ENCODE peak calls at places on chromosomes 1 and 21, in six cellular contexts. Z is endothelial cell, L is fibroblast of lung, X is DND-41, H is esophagus squamous epithelium, N is natural killer cell. O is an unnamed sample.

GRCh38 chr1:215023151-215023832 is 59.2 kb upstream of the KCNK2 start:
- DNase-seq in Z (no peak), L (no peak), X (no peak), H (no peak), N (no peak), O (no peak)

GRCh38 chr1:110948038-110948810 is 15.5 kb downstream of the LRIF1 start:
- DNase-seq in Z (no peak), L (peak; percentile 45), X (no peak), H (no peak), N (no peak), O (peak; percentile 60)

GRCh38 chr21:30194701-30195299 is 21.1 kb downstream of the CLDN8 start:
- DNase-seq in Z (peak; percentile 61), L (no peak), X (peak; percentile 10), H (no peak), N (no peak), O (peak; percentile 59)

GRCh38 chr1:57340361-57341192 is 83.3 kb downstream of the DAB1 start:
- DNase-seq in Z (no peak), L (no peak), X (no peak), H (no peak), N (no peak), O (no peak)

GRCh38 chr1:169484107-169484506 is 1.6 kb downstream of the SLC19A2 start:
- DNase-seq in Z (no peak), L (no peak), X (no peak), H (no peak), N (no peak), O (no peak)

GRCh38 chr1:94883688-94884087 is 43.2 kb downstream of the CNN3 start:
- DNase-seq in Z (no peak), L (peak; percentile 62), X (peak; percentile 15), H (no peak), N (no peak), O (no peak)

GRCh38 chr1:93447481-93448291 is at the start of gene FNBP1L:
- DNase-seq in Z (peak; percentile 88), L (peak; percentile 75), X (peak; percentile 84), H (no peak), N (peak; percentile 32), O (peak; percentile 65)

GRCh38 chr1:52426391-52426790 is 22.0 kb downstream of the PRPF38A start:
- DNase-seq in Z (no peak), L (peak; percentile 65), X (no peak), H (no peak), N (no peak), O (no peak)

GRCh38 chr1:215192306-215192705 is 109.8 kb downstream of the KCNK2 start:
- DNase-seq in Z (no peak), L (peak; percentile 85), X (no peak), H (no peak), N (no peak), O (no peak)

GRCh38 chr1:205484985-205485967 is 19.2 kb upstream of the CDK18 start:
- DNase-seq in Z (peak; percentile 69), L (peak; percentile 46), X (peak; percentile 73), H (no peak), N (peak; percentile 59), O (peak; percentile 72)

GRCh38 chr1:213613549-213613948 is 374.2 kb upstream of the PROX1 start:
- DNase-seq in Z (no peak), L (no peak), X (no peak), H (no peak), N (no peak), O (no peak)

GRCh38 chr1:64540265-64540791 is 70.4 kb downstream of the CACHD1 start:
- DNase-seq in Z (no peak), L (peak; percentile 53), X (no peak), H (no peak), N (no peak), O (no peak)

GRCh38 chr1:105005594-105006195 is 1256.0 kb downstream of the AMY1C start:
- DNase-seq in Z (no peak), L (no peak), X (no peak), H (no peak), N (no peak), O (no peak)

GRCh38 chr21:38770660-38771059 is 35.1 kb upstream of the ETS2 start:
- DNase-seq in Z (no peak), L (no peak), X (no peak), H (no peak), N (no peak), O (no peak)

GRCh38 chr21:38768385-38769071 is 37.2 kb upstream of the ETS2 start:
- DNase-seq in Z (no peak), L (peak; percentile 96), X (peak; percentile 44), H (no peak), N (no peak), O (no peak)

GRCh38 chr21:38769253-38769780 is 36.4 kb upstream of the ETS2 start:
- DNase-seq in Z (no peak), L (peak; percentile 89), X (no peak), H (no peak), N (no peak), O (no peak)

GRCh38 chr21:38765056-38765455 is 40.7 kb upstream of the ETS2 start:
- DNase-seq in Z (no peak), L (no peak), X (no peak), H (no peak), N (no peak), O (no peak)

DNA sequence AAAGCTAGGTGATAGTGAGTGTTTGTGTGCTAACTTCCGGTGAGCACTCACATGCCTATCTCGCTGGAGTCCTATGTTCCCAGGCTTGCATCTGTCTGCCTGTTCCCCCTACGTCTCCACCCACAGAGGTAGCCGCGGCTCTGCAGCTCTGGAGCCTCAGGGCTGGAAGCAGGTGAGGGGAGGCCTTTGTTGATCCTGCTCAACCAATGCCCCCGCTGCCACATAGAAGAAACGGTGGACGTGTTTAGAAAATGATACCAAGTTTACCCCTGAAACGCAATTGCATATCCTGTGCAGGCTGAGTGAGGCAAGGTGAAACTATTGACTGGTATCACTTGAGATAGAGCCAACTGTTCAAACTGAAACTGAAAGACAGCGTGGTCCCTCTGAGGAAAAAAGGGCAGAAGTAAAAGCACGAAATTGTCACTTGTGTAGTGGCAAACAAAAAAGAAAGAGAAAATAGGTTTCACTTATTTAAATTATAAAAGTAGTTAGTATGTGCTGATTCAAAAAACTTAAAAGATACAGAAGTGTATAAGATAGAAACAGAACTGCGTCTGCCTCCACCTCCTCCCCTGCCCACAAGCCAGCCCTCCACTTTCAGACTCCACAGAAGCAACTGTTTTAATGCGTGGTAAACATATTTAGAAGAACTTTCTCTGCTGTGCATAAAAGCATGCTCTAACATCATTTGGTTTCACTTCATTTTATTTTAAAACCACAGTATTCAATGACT is 38.6 kb upstream of the ETS2 start:
- DNase-seq in Z (no peak), L (no peak), X (peak; percentile 81), H (no peak), N (peak; percentile 28), O (no peak)
- TF ChIP-seq CTCF in Z (no peak), L (no peak), X (no peak), H (no peak), N (no peak), O (no peak)

DNA sequence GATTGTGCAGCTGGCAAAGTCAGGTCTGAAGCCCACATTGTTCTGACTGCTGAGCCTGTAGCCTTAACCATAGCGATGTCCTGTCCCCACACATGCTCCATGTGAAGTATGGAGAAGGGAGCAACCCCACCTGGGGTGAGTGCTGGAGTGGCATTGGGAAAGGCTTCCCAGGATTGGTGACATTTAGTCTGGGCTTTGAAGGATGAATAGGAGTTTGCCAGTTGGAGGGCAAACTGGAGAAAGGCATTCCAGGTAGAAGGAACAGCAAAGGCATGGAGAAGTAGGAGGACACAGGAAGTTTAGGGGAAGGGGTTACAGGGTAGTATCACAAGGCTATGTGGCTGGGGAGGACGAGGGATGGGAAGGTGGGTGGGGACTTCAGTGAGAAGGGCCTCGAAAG is 7.3 kb upstream of the LDLRAP1 start:
- DNase-seq in Z (no peak), L (no peak), X (no peak), H (no peak), N (no peak), O (no peak)
- TF ChIP-seq CTCF in Z (no peak), L (no peak), X (no peak), H (no peak), N (no peak), O (no peak)

GRCh38 chr1:160672118-160672517 is 25.3 kb upstream of the SLAMF1 start:
- DNase-seq in Z (no peak), L (no peak), X (no peak), H (no peak), N (no peak), O (no peak)
- TF ChIP-seq CTCF in Z (no peak), L (no peak), X (no peak), H (no peak), N (no peak), O (no peak)

DNA sequence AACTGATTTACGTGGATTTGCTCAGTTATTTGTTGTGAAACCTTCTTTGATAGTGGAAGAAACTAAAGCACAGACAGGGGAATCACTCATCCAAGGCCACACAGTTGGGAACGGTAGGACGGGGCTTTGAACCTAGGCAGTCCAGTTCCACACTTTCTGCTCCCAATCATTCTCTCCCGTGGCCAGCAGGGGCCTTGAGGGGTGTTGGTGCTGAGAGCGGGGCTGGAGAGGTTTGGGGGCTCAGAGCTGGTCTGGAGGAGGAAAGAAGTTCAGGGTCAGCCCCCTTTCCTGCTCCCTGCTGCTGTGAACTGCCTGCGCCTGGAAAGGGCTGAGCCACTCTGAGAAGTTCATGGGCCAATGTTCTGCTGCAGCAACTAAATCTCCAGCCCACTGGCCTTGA is 31.4 kb upstream of the ACTL8 start:
- DNase-seq in Z (no peak), L (no peak), X (no peak), H (no peak), N (no peak), O (no peak)
- TF ChIP-seq CTCF in Z (no peak), L (no peak), X (no peak), H (no peak), N (no peak), O (peak; percentile 1)

GRCh38 chr1:201705389-201705788 is 123.6 kb upstream of the IPO9 start:
- DNase-seq in Z (no peak), L (no peak), X (no peak), H (no peak), N (no peak), O (no peak)

GRCh38 chr1:201702936-201703335 is 126.0 kb upstream of the IPO9 start:
- DNase-seq in Z (no peak), L (peak; percentile 50), X (no peak), H (no peak), N (no peak), O (no peak)

GRCh38 chr1:201703646-201704438 is 125.1 kb upstream of the IPO9 start:
- DNase-seq in Z (peak; percentile 89), L (peak; percentile 76), X (peak; percentile 61), H (no peak), N (peak; percentile 37), O (peak; percentile 73)

GRCh38 chr1:201706109-201706508 is 122.8 kb upstream of the IPO9 start:
- DNase-seq in Z (no peak), L (peak; percentile 83), X (no peak), H (no peak), N (no peak), O (no peak)

GRCh38 chr1:201704439-201704792 is 124.5 kb upstream of the IPO9 start:
- DNase-seq in Z (no peak), L (no peak), X (no peak), H (no peak), N (no peak), O (no peak)
- TF ChIP-seq CTCF in Z (peak; percentile 34), L (no peak), X (no peak), H (peak; percentile 5), N (peak; percentile 45), O (no peak)

DNA sequence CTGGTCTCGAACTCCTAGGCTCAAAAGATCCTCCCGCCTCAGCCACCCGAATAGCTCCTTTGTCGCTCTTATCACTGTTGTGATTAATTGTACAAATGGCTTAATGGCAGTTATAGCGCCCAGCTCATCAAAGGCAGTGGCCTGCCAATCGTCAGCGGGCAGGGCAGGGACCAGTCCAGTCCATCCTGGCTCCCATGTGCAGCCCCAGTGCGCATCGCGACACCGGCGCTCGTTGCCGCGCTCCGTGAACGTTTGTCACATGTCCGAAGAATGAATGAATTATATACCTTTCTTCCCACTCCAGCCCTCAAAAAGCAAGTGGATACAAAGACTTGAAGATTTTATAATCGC is 18.4 kb downstream of the MTX1 start:
- DNase-seq in Z (peak; percentile 63), L (peak; percentile 37), X (no peak), H (no peak), N (no peak), O (peak; percentile 70)
- TF ChIP-seq CTCF in Z (peak; percentile 23), L (no peak), X (no peak), H (no peak), N (peak; percentile 43), O (no peak)